ENCODE peak calls at places on chromosomes 5 and 9, in four cellular contexts. Q, S, N and Z are unnamed samples. For H3K4me1, the result is how much of the 10 kb centered on the place peaks cover.

GRCh38 chr5:8958602-8959001 is 587.3 kb downstream of the SEMA5A start:
- DNase-seq in Q (no peak), S (no peak), N (no peak), Z (no peak)

GRCh38 chr5:92641031-92641962 is 939.7 kb downstream of the NR2F1-AS1 start:
- DNase-seq in Q (no peak), S (peak), N (peak), Z (no peak)

GRCh38 chr9:2302606-2303005 is 287.5 kb downstream of the SMARCA2 start:
- DNase-seq in Q (no peak), S (no peak), N (no peak), Z (no peak)

GRCh38 chr9:128259156-128259555 is 16.7 kb downstream of the GOLGA2 start:
- DNase-seq in Q (no peak), S (no peak), N (no peak), Z (no peak)

GRCh38 chr9:88593537-88594185 is 58.7 kb downstream of the NXNL2 start:
- DNase-seq in Q (peak), S (peak), N (peak), Z (peak)

GRCh38 chr5:40654377-40655006 is 25.2 kb upstream of the PTGER4 start:
- DNase-seq in Q (no peak), S (no peak), N (no peak), Z (peak)

GRCh38 chr9:133861692-133862091 is 123.5 kb upstream of the SARDH start:
- DNase-seq in Q (no peak), S (no peak), N (no peak), Z (peak)

GRCh38 chr9:73215249-73215648 is 63.6 kb downstream of the ANXA1 start:
- DNase-seq in Q (no peak), S (no peak), N (no peak), Z (peak)

GRCh38 chr9:76109953-76110352 is 219.5 kb downstream of the PCSK5 start:
- DNase-seq in Q (no peak), S (no peak), N (no peak), Z (no peak)

GRCh38 chr5:181152406-181152805 is 5.0 kb downstream of the OR2V2 start:
- DNase-seq in Q (no peak), S (no peak), N (peak), Z (no peak)

GRCh38 chr9:16524078-16524477 is 346.4 kb downstream of the BNC2 start:
- DNase-seq in Q (no peak), S (no peak), N (no peak), Z (no peak)

GRCh38 chr9:107612136-107612535 is 122.6 kb upstream of the KLF4 start:
- DNase-seq in Q (no peak), S (peak), N (no peak), Z (no peak)

GRCh38 chr5:98775962-98776687 is 2.7 kb downstream of the RGMB start:
- DNase-seq in Q (no peak), S (no peak), N (peak), Z (peak)

GRCh38 chr5:65262094-65262493 is 219.6 kb downstream of the ADAMTS6 start:
- DNase-seq in Q (no peak), S (peak), N (no peak), Z (no peak)

DNA sequence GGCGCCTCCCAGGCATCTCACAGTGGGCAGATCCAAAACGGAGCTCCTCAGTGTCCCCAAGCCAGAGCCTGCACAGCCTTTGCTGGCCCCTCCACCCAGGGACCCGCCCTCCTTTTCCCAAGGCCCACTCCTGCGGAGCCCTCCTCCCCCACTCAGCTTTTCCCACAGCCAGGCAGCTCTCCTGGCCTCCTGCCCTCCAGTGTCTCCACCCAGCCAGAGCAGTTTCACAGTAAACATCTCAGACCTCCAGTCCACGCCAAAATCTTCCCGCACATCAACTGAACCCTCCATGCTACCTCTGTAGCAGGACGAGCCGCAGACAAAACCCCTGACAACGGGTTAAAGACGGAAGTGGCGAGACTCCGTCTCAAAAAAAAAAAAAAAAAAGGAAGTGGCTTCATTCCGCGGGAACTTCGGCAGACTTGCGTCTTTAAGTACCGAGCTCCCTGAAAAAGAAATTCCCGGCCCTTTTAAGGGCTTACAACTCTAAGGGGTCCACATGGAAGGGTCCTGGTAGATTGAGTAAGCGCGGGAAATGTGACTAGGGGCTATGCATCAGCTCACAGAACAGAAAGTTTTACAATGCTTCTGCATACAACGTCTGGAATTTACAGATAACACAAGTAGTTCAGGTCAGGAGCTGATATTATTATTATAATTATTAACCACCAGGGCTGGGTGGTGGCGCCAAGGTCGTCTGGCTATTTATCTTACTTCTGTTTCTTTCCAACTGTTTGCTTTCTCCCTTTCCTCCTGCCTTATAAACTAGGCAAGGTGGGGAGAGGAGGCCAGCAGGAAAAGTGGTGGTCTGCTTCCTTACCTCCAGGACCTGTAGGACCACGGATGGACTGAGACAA is 11.4 kb upstream of the GRIN1 start:
- DNase-seq in Q (peak), S (peak), N (peak), Z (peak)
- H3K4me1 ChIP-seq in Q (under half), S (under half), N (under half), Z (under half)

GRCh38 chr9:93587284-93587650 is 10.9 kb downstream of the PHF2 start:
- DNase-seq in Q (no peak), S (peak), N (no peak), Z (no peak)
- H3K4me1 ChIP-seq in Q (under half), S (under half), N (under half), Z (under half)

GRCh38 chr9:96008502-96009222 is 133.2 kb downstream of the ERCC6L2 start:
- DNase-seq in Q (no peak), S (peak), N (no peak), Z (no peak)

GRCh38 chr9:96009223-96009602 is 133.7 kb downstream of the ERCC6L2 start:
- DNase-seq in Q (no peak), S (no peak), N (no peak), Z (no peak)

GRCh38 chr9:96006961-96007360 is 131.5 kb downstream of the ERCC6L2 start:
- DNase-seq in Q (no peak), S (no peak), N (no peak), Z (peak)

GRCh38 chr9:96006296-96006890 is 130.9 kb downstream of the ERCC6L2 start:
- DNase-seq in Q (no peak), S (no peak), N (no peak), Z (no peak)

GRCh38 chr9:96004384-96004783 is 128.9 kb downstream of the ERCC6L2 start:
- DNase-seq in Q (no peak), S (no peak), N (no peak), Z (no peak)
- H3K4me1 ChIP-seq in Q (under half), S (under half), N (under half), Z (under half)

GRCh38 chr9:131673068-131673467 is 66.8 kb downstream of the RAPGEF1 start:
- DNase-seq in Q (no peak), S (no peak), N (no peak), Z (no peak)

GRCh38 chr9:131671150-131671549 is 68.7 kb downstream of the RAPGEF1 start:
- DNase-seq in Q (no peak), S (no peak), N (no peak), Z (no peak)

GRCh38 chr9:131670247-131670681 is 69.6 kb downstream of the RAPGEF1 start:
- DNase-seq in Q (no peak), S (peak), N (no peak), Z (no peak)

GRCh38 chr9:131673531-131673930 is 66.3 kb downstream of the RAPGEF1 start:
- DNase-seq in Q (no peak), S (no peak), N (no peak), Z (no peak)

DNA sequence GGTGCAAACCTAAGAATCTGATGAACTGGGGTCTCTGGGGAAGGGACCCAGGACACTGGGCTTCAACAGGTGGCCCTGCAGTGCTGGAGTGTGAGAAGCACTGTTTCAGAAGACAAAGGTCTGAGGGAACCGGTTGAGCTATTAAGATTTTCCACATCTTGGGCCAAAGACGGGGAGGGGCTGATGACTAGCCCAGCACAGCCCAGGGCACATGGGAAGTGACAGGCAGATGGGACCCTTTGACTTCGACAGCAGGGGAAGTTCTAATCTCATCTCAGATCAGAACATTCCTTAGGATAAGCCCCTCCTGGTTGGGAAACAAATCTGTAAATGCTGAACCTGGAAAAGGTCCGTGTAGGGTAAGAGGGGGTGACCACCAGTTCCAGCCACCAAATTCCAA is 67.4 kb downstream of the RAPGEF1 start:
- DNase-seq in Q (no peak), S (no peak), N (no peak), Z (peak)
- H3K4me1 ChIP-seq in Q (half or more), S (under half), N (under half), Z (under half)

DNA sequence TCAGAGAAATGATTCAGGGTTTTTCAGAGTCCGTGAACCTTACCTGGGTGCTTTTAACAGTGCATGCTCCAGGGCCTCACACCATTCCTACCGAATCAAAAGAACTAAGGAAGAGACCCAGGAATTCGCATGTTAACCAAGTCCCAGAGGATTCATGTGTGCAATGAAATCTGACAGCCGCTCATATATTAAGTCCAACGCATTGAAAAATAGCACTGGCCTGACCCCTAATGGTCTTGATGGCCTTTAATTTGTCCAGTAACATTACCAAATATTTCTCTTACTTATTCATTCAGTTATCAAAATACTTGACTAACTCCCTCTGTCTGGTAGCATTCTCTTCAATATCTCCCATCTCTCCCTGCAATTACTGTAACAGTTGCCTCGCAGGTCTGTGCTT is 55.0 kb upstream of the MARCHF11 start:
- DNase-seq in Q (no peak), S (no peak), N (peak), Z (no peak)
- H3K4me1 ChIP-seq in Q (under half), S (under half), N (under half), Z (under half)

GRCh38 chr5:50401337-50401736 is 39.8 kb downstream of the EMB start:
- DNase-seq in Q (no peak), S (peak), N (no peak), Z (no peak)

DNA sequence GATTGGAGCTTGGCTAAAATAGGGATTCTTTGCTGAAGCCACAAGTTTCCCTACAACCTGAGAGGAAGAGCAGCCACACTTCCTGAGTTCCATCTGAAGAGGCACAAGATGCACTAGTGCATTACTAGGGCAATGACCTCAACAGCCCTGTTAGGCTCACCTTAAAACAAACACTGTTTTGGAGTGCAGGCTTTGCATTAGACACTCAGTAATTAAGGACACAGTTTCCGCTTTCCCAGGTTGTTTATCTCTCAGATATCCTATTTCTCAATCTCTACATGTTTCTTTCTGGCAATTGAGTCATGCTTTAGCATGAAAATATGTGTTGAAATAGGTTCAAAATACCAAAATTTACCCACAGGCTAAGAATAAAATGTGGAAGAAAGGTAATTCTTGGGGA is 34.2 kb downstream of the EMB start:
- DNase-seq in Q (no peak), S (no peak), N (no peak), Z (no peak)
- H3K4me1 ChIP-seq in Q (under half), S (under half), N (under half), Z (under half)

GRCh38 chr9:136299116-136299515 is 4.8 kb downstream of the CCDC187 start:
- DNase-seq in Q (no peak), S (peak), N (no peak), Z (no peak)

GRCh38 chr9:136297016-136297691 is 6.7 kb downstream of the CCDC187 start:
- DNase-seq in Q (no peak), S (peak), N (peak), Z (no peak)

GRCh38 chr9:136296434-136297015 is 7.4 kb downstream of the CCDC187 start:
- DNase-seq in Q (no peak), S (peak), N (peak), Z (no peak)

GRCh38 chr9:136300016-136300415 is 3.9 kb downstream of the CCDC187 start:
- DNase-seq in Q (no peak), S (peak), N (no peak), Z (no peak)

DNA sequence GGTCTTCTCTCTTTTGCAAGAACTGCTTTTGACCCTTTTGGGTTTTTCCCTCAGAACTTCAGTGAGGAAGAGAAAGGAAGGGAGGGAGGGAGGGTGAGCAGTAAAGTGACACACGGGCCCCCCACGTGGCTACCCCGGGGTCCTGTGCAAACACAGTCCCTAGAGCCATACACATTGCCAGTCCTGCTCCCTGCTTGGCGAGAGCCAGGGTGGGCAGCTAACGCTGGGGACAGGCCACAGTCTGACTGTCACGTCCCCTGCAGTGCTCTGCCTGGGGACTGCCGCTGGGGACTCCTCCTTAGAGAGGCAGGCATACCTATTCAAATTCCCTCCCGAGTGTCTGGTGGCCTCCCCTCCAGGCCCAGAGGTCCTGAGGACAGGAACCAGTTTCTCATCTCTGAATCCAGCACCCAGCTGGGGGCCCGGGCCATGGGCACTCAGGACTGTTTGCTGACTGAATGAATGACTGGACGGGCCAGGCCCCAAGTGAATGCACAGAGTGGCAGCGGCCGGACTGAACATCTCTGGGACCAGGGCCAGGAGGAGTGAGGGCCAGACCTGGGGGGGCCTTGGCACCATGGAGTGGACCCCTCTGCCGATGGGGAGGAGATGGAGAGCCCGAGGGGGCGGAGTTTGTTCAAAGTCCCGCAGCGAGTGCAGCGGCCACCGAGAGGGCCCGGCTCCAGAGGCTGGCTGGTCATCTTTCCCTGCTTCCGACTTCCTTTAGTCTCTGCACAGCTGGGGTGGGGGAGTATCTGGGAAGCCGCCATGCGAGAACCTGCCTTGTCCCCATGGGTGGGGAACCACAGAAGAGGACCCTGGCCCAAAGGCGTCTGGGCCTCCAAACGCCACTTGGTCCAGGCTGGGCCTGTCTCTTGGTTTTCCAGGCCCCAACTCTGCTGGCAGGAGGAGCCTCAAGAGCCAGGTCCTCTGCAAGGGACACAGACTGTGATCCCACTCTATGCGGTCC is 5.8 kb downstream of the CCDC187 start:
- DNase-seq in Q (no peak), S (peak), N (no peak), Z (no peak)
- H3K4me1 ChIP-seq in Q (under half), S (under half), N (under half), Z (under half)